ENCODE peak calls at places on chromosomes 11 and 22, in ten cellular contexts. G is lung; S is naive thymus-derived CD4-positive, alpha-beta T cell; O is body of pancreas; P is IMR-90; U is uterus; X is tibial artery; A is gastrocnemius medialis; E is CD8-positive, alpha-beta memory T cell; T is fibroblast of pulmonary artery. V is an unnamed sample.

GRCh38 chr11:123211981-123212380 is 16.9 kb upstream of the CLMP start:
- DNase-seq in O (no peak), X (no peak), U (no peak), S (no peak), T (no peak), E (no peak), A (no peak), P (peak), G (no peak), V (peak)

GRCh38 chr11:6413791-6414231 is 5.1 kb downstream of the APBB1 start:
- DNase-seq in X (no peak), O (no peak), G (no peak), P (no peak), U (no peak), T (no peak), E (peak), A (no peak), S (no peak), V (no peak)

GRCh38 chr11:105177658-105178057 is 38.1 kb upstream of the CARD18 start:
- DNase-seq in O (no peak), X (no peak), G (no peak), A (no peak), U (no peak), E (no peak), T (peak), P (peak), S (no peak), V (peak)

GRCh38 chr11:20604295-20604803 is 4.9 kb downstream of the SLC6A5 start:
- DNase-seq in A (no peak), G (no peak), U (no peak), S (no peak), O (no peak), P (no peak), X (no peak), T (no peak), E (no peak), V (no peak)

GRCh38 chr11:59822989-59823566 is 12.5 kb upstream of the MRPL16 start:
- DNase-seq in E (no peak), P (peak), T (peak), X (no peak), S (no peak), A (no peak), G (no peak), O (peak), U (no peak), V (peak)

GRCh38 chr11:102471474-102471873 is 18.9 kb upstream of the TMEM123 start:
- DNase-seq in P (no peak), T (no peak), U (no peak), A (no peak), S (no peak), G (no peak), O (no peak), X (no peak), E (no peak), V (no peak)

GRCh38 chr11:114236829-114237228 is 59.4 kb upstream of the NNMT start:
- DNase-seq in P (no peak), G (no peak), A (no peak), T (peak), O (no peak), E (no peak), U (no peak), S (no peak), X (no peak), V (peak)

GRCh38 chr11:73969091-73969490 is 13.6 kb downstream of the UCP2 start:
- DNase-seq in G (no peak), E (no peak), O (no peak), X (no peak), U (no peak), A (no peak), P (no peak), T (no peak), S (no peak), V (no peak)

GRCh38 chr22:41234815-41235687 is 5.7 kb downstream of the CHADL start:
- DNase-seq in P (no peak), T (no peak), X (no peak), S (no peak), O (no peak), G (peak), A (no peak), E (no peak), U (no peak), V (no peak)

GRCh38 chr11:119376197-119376847 is 5.2 kb downstream of the USP2 start:
- DNase-seq in T (no peak), U (no peak), O (peak), P (peak), S (no peak), X (no peak), A (peak), E (no peak), G (no peak), V (no peak)

GRCh38 chr11:27209562-27210005 is 153.4 kb downstream of the CCDC34 start:
- DNase-seq in G (no peak), O (peak), T (peak), X (peak), U (no peak), E (no peak), S (no peak), P (peak), A (no peak), V (peak)

GRCh38 chr11:27864046-27865025 is 164.1 kb upstream of the BDNF start:
- DNase-seq in S (no peak), A (no peak), E (no peak), X (no peak), T (no peak), U (no peak), G (no peak), O (peak), P (no peak), V (no peak)

GRCh38 chr11:23991140-23991539 is 505.7 kb upstream of the LUZP2 start:
- DNase-seq in U (no peak), P (peak), S (no peak), A (no peak), G (no peak), T (peak), X (no peak), E (no peak), O (no peak), V (peak)

GRCh38 chr11:28619870-28620540 is 511.8 kb downstream of the METTL15 start:
- DNase-seq in X (no peak), T (peak), S (no peak), P (peak), E (no peak), U (no peak), A (no peak), O (no peak), G (no peak), V (peak)

GRCh38 chr22:48734961-48735360 is 1092.7 kb downstream of the BRD1 start:
- DNase-seq in A (no peak), G (no peak), X (no peak), E (peak), U (no peak), P (no peak), O (no peak), S (no peak), T (no peak), V (no peak)

DNA sequence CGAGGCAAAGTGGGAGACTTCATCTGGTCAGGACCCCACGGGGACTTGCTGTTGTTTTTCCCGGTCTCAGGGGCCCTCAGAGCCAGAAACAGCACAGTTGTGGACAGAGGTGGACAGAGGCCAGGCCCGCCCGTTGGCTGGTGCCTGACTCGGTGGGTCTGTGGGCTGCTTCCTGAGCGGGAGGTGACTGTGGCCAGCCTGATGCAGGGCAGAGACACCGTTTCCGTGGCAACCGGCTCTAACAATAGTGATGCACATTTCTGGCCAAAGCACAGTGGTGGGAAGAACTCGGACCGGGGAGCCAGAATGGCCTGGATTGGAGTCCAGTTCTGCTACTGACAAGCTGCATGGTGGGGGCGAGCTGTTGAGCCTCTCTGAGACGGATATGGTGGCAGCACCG is 58.7 kb upstream of the ATXN10 start:
- DNase-seq in E (no peak), G (no peak), A (no peak), P (no peak), S (no peak), U (no peak), X (no peak), O (no peak), T (peak), V (peak)
- H3K4me3 ChIP-seq in E (no peak), G (no peak), A (peak), P (no peak), S (no peak), U (no peak), X (no peak), O (no peak), T (peak), V (no peak)

GRCh38 chr11:1530686-1531256 is 41.3 kb downstream of the DUSP8 start:
- DNase-seq in P (no peak), X (no peak), G (no peak), T (no peak), A (no peak), S (no peak), U (no peak), E (no peak), O (no peak), V (no peak)
- H3K4me3 ChIP-seq in P (no peak), X (no peak), G (no peak), T (no peak), A (no peak), S (no peak), U (no peak), E (no peak), O (no peak), V (no peak)

GRCh38 chr11:35649984-35650383 is 12.6 kb upstream of the TRIM44 start:
- DNase-seq in T (peak), A (no peak), P (peak), U (no peak), S (no peak), X (no peak), E (no peak), O (no peak), G (no peak), V (peak)
- H3K4me3 ChIP-seq in T (no peak), A (no peak), P (no peak), U (no peak), S (no peak), X (no peak), E (no peak), O (no peak), G (no peak), V (no peak)

GRCh38 chr11:96263361-96263763 is 79.6 kb downstream of the MAML2 start:
- DNase-seq in O (no peak), T (peak), X (no peak), S (no peak), A (no peak), G (no peak), U (no peak), P (peak), E (no peak), V (peak)
- H3K4me3 ChIP-seq in O (no peak), T (no peak), X (no peak), S (no peak), A (no peak), G (no peak), U (no peak), P (no peak), E (no peak), V (no peak)

GRCh38 chr11:65781152-65781961 is 581 bp upstream of the AP5B1 start:
- DNase-seq in E (no peak), A (peak), G (no peak), P (no peak), T (no peak), S (no peak), U (no peak), O (no peak), X (peak), V (peak)
- H3K4me3 ChIP-seq in E (no peak), A (peak), G (peak), P (peak), T (peak), S (no peak), U (peak), O (no peak), X (peak), V (peak)

GRCh38 chr11:61718613-61719302 is 33.7 kb upstream of the MYRF start:
- DNase-seq in P (peak), E (no peak), O (no peak), A (no peak), T (peak), U (peak), S (no peak), G (no peak), X (no peak), V (peak)
- H3K4me3 ChIP-seq in P (peak), E (no peak), O (no peak), A (peak), T (peak), U (peak), S (no peak), G (peak), X (peak), V (peak)

DNA sequence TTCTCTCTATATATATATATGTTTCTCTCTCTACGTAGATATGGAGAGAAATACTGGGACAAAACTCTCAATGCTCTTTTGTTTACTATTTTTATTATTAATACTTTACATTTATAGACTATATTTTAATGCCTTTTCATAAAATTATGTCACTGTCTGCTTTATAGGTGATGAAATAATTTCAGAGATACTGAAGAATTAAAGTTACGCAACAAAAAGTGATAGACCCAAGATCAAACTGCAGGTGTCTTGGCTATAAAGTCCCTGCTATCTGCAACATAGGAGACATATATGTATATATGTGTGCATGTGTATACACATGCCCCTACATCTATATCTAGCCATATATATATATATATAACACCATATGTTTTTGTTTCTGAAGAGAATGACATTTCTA is 60.8 kb downstream of the FAM76B start:
- DNase-seq in A (no peak), X (no peak), U (no peak), T (no peak), G (no peak), O (no peak), P (no peak), S (no peak), E (no peak), V (no peak)
- H3K4me3 ChIP-seq in A (no peak), X (no peak), U (no peak), T (no peak), G (no peak), O (no peak), P (no peak), S (no peak), E (no peak), V (no peak)

V was measured in fibroblast of the aortic adventitia.